ENCODE peak calls at places on chromosomes 11 and 22, in four cellular contexts. C is colonic mucosa, X is IMR-90, K is mammary epithelial cell. H is an unnamed sample.

GRCh38 chr11:128716661-128717210 is 22.9 kb downstream of the FLI1 start:
- DNase-seq in C (no peak), X (peak), K (no peak), H (no peak)

GRCh38 chr11:114321621-114322257 is 25.5 kb downstream of the NNMT start:
- DNase-seq in C (no peak), X (peak), K (peak), H (peak)

GRCh38 chr11:125170001-125170405 is 5.5 kb downstream of the PKNOX2 start:
- DNase-seq in C (no peak), X (peak), K (no peak), H (no peak)

GRCh38 chr11:10539339-10539738 is 1.6 kb downstream of the RNF141 start:
- DNase-seq in C (no peak), X (no peak), K (no peak), H (no peak)

GRCh38 chr11:30125461-30125860 is 105.4 kb upstream of the FSHB start:
- DNase-seq in C (no peak), X (no peak), K (no peak), H (no peak)

GRCh38 chr22:27129266-27129665 is 471.9 kb downstream of the MIAT start:
- DNase-seq in C (no peak), X (peak), K (peak), H (no peak)

GRCh38 chr11:2837651-2838050 is 47.9 kb downstream of the CDKN1C start:
- DNase-seq in C (no peak), X (no peak), K (no peak), H (no peak)

GRCh38 chr11:120499088-120499487 is 12.5 kb upstream of the GRIK4 start:
- DNase-seq in C (no peak), X (no peak), K (no peak), H (no peak)

GRCh38 chr22:38250642-38251354 is 22.0 kb downstream of the TMEM184B start:
- DNase-seq in C (no peak), X (no peak), K (no peak), H (no peak)

GRCh38 chr11:9601041-9601875 is 27.8 kb downstream of the WEE1 start:
- DNase-seq in C (peak), X (peak), K (peak), H (no peak)

GRCh38 chr11:59187587-59187986 is 15.7 kb downstream of the DTX4 start:
- DNase-seq in C (peak), X (peak), K (no peak), H (peak)

GRCh38 chr11:2312232-2313042 is 10.6 kb downstream of the TSPAN32 start:
- DNase-seq in C (no peak), X (peak), K (peak), H (no peak)

GRCh38 chr11:96000064-96000463 is 76.2 kb upstream of the MTMR2 start:
- DNase-seq in C (no peak), X (no peak), K (no peak), H (no peak)

GRCh38 chr11:112004389-112004788 is 20.8 kb upstream of the DLAT start:
- DNase-seq in C (no peak), X (no peak), K (no peak), H (no peak)

GRCh38 chr11:43130616-43131015 is 181.2 kb upstream of the API5 start:
- DNase-seq in C (peak), X (no peak), K (no peak), H (no peak)

GRCh38 chr11:26994579-26995210 is 783 bp downstream of the FIBIN start:
- DNase-seq in C (no peak), X (no peak), K (no peak), H (peak)

GRCh38 chr11:27468643-27469332 is 3.8 kb downstream of the LGR4 start:
- DNase-seq in C (peak), X (peak), K (peak), H (no peak)

GRCh38 chr11:45374130-45374529 is 88.0 kb upstream of the SYT13 start:
- DNase-seq in C (no peak), X (no peak), K (no peak), H (no peak)

GRCh38 chr22:36201630-36202312 is at the start of gene APOL4:
- DNase-seq in C (peak), X (no peak), K (no peak), H (peak)

GRCh38 chr11:71096751-71097388 is 155.5 kb downstream of the SHANK2 start:
- DNase-seq in C (no peak), X (peak), K (peak), H (no peak)

GRCh38 chr22:36330655-36331305 is 57.0 kb downstream of the MYH9 start:
- DNase-seq in C (peak), X (peak), K (no peak), H (peak)

GRCh38 chr11:68761801-68762200 is 10.5 kb upstream of the TESMIN start:
- DNase-seq in C (no peak), X (no peak), K (no peak), H (no peak)

GRCh38 chr22:22555596-22555995 is 3.5 kb downstream of the PRAME start:
- DNase-seq in C (no peak), X (no peak), K (no peak), H (no peak)

GRCh38 chr22:39179401-39179827 is 26.9 kb upstream of the CBX7 start:
- DNase-seq in C (no peak), X (no peak), K (no peak), H (no peak)

GRCh38 chr22:49717322-49717919 is 110.3 kb downstream of the BRD1 start:
- DNase-seq in C (no peak), X (no peak), K (no peak), H (no peak)

GRCh38 chr11:125165111-125165663 is 636 bp downstream of the PKNOX2 start:
- DNase-seq in C (no peak), X (peak), K (peak), H (no peak)

GRCh38 chr11:109085708-109086373 is 336.1 kb upstream of the C11orf87 start:
- DNase-seq in C (no peak), X (peak), K (no peak), H (peak)

GRCh38 chr22:22923379-22923778 is 35.8 kb downstream of the IGLL5 start:
- DNase-seq in C (no peak), X (no peak), K (no peak), H (no peak)

GRCh38 chr22:30250713-30251267 is 4.2 kb upstream of the LIF start:
- DNase-seq in C (no peak), X (peak), K (peak), H (no peak)

GRCh38 chr11:44007746-44008501 is 39.9 kb upstream of the ACCSL start:
- DNase-seq in C (peak), X (no peak), K (no peak), H (no peak)

GRCh38 chr11:13260963-13261599 is 16.5 kb upstream of the BMAL1 start:
- DNase-seq in C (no peak), X (peak), K (peak), H (peak)

GRCh38 chr22:30694171-30694637 is 470 bp upstream of the OSBP2 start:
- DNase-seq in C (peak), X (peak), K (peak), H (peak)

GRCh38 chr22:40560551-40560950 is 76.0 kb downstream of the MRTFA start:
- DNase-seq in C (no peak), X (peak), K (peak), H (no peak)

GRCh38 chr11:94767701-94768601 is at the start of gene AMOTL1:
- DNase-seq in C (peak), X (peak), K (peak), H (peak)

GRCh38 chr11:20770421-20770935 is 101.1 kb downstream of the NELL1 start:
- DNase-seq in C (no peak), X (no peak), K (no peak), H (no peak)

GRCh38 chr22:22433770-22434169 is 74.8 kb downstream of the ZNF280B start:
- DNase-seq in C (no peak), X (no peak), K (no peak), H (no peak)

GRCh38 chr22:50202130-50202671 is 1.4 kb downstream of the SELENOO start:
- DNase-seq in C (no peak), X (no peak), K (no peak), H (no peak)

GRCh38 chr11:74612877-74613276 is 20.5 kb downstream of the POLD3 start:
- DNase-seq in C (no peak), X (peak), K (no peak), H (no peak)

GRCh38 chr11:74615988-74616387 is 23.6 kb downstream of the POLD3 start:
- DNase-seq in C (no peak), X (peak), K (no peak), H (no peak)

GRCh38 chr11:74615311-74615710 is 22.9 kb downstream of the POLD3 start:
- DNase-seq in C (no peak), X (no peak), K (no peak), H (no peak)

DNA sequence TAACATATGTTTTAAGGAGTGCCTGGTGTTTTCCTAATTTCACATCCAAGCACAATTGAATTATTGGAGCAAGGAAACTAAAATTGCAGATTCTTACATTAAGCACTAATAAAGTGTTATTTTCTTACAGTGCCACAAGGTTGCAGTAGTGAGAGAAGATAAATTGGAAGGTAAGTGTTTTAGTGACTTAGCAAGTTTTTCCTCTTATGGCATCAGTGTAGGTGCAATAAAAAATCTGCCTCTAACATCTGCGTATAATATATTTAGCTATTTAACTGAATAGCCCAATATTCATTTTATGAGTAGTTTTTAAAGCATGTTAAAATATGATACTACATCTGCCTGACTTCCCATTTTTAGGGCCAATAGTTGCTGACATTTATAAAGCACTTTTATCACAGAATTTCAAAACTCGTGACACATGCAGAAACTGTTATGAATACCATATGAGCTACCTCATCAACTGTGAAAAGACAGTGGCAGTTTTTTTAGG is 19.0 kb downstream of the POLD3 start:
- DNase-seq in C (no peak), X (peak), K (peak), H (no peak)
- H3K27ac ChIP-seq in C (peak), X (no peak), K (no peak), H (no peak)

DNA sequence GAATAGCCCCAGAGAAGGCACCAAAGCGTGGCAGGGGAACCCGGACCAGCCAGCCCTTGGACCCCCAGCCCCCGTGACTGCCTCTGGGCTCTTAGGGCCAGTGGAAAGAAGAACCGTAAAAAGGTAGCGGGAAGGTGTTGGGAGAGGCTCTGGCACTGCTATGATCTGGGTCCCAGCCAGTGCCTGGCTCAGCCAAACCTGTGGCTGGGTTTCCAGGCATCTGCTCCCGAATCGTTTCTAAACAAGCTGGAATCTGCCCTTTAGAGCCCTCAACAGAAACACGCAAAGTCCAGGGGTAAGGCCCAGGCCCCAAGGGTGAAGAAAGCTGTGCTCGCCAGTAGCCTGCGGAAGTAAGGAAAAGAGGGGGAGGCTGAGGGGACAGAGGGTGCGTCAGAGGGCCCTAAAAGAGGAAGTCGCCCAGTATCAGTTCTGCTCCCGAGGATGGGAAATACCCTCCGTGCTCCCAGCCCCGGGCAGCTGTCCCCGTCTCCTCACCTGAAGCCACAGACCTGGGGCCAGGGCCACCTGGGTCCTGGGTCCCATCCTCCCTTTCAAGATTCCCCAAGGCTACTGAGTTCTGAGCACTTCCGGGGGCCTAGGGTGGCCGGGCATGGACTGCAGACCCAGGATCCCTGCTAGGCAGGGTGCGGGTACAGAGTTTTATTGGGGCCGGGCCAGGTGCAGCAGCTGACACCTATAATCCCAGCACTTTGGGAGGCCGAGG is 24.7 kb downstream of the IL10RA start:
- DNase-seq in C (peak), X (no peak), K (no peak), H (no peak)
- H3K4me3 ChIP-seq in C (no peak), X (no peak), K (no peak), H (no peak)

DNA sequence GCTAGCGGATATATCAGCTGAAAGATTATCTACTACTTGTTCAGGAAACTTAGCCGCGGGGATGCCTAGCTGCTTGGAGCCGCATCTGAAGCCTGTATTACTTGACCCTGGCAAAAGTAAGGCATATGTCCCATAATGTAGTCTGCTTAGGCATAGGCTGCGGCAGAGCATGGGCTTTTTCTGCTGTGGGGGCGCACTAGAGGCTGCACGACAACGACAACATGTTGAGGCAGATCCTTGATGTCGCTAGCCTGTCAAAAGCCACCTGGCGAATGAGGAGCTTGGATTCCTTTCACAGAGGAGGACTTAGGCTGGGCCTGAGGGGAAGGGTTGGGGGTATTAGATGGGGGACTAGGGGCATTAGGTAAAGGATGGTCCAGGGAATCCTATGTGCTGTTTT is 1.1 kb upstream of the OR52N2 start:
- DNase-seq in C (no peak), X (no peak), K (no peak), H (no peak)
- TF ChIP-seq CTCF in C (no peak), X (no peak), K (no peak), H (no peak)

DNA sequence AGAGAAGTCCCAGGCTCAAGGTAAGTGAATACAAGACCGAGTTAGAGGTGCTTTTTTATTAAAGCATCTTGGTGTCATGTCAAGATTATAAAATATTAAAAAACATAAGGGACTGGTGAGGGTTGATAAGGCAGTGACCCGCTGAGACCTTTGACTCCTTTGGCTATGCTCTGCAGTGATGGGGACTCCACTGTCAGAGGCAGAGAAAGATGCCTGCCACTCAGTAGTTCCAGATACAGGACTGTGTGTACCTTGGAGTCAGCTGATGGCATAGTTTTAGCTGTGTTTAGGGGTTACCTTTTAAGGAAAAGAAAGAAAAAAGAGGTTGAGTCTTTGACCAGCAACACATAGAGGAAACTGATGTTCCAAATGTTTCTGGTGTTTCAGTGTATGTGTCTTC is 40.8 kb downstream of the SHISA8 start:
- DNase-seq in C (no peak), X (no peak), K (no peak), H (no peak)
- H3K27ac ChIP-seq in C (no peak), X (no peak), K (no peak), H (no peak)

DNA sequence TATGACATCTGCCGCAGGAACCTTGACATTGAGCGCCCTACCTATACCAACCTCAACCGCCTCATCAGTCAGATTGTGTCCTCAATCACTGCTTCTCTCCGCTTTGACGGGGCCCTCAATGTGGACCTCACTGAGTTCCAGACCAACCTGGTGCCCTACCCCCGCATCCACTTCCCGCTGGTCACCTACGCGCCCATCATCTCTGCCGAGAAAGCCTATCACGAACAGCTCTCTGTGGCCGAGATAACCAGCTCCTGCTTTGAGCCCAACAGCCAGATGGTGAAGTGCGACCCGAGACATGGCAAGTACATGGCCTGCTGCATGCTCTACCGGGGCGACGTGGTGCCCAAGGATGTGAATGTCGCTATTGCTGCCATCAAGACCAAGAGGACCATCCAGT is 16.0 kb downstream of the TUBA8 start:
- DNase-seq in C (no peak), X (no peak), K (no peak), H (no peak)
- H3K4me3 ChIP-seq in C (no peak), X (no peak), K (no peak), H (no peak)

GRCh38 chr22:17132112-17132511 is 11.0 kb upstream of the TMEM121B start:
- DNase-seq in C (no peak), X (no peak), K (no peak), H (peak)
- TF ChIP-seq CTCF in C (no peak), X (no peak), K (no peak), H (no peak)

DNA sequence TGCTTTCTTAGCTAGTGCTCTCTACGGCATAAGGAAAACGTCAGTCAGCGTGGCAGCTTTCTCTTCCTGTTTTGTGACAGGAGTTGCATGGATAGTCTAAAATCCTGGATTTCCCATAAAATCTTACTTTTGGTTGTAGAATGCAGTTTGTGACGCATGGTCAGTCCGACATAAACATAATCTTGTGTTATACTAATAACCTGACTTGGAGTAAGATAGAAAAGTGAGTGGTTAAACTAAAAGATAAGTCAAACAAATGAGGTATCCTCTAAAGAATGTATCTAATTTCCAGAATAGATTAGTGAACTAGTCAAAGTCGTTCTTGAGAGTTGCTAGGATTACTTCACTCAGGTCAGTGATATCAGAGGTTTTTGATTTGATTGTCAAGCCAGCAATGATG is 157.6 kb downstream of the PGR start:
- DNase-seq in C (no peak), X (peak), K (no peak), H (no peak)
- H3K27ac ChIP-seq in C (no peak), X (peak), K (no peak), H (no peak)